ENCODE peak calls at places on chromosomes 6 and 20, in seven cellular contexts. A is adrenal gland, F is hepatocyte, S is left ventricle myocardium inferior, Q is GM23338, K is fibroblast of lung, Z is H9. W is an unnamed sample.

GRCh38 chr6:21325201-21325856 is 268.2 kb upstream of the SOX4 start:
- DNase-seq in S (no peak), K (no peak), F (no peak), A (no peak), Q (no peak), Z (no peak), W (no peak)

GRCh38 chr6:158060447-158061360 is 79.0 kb downstream of the SYNJ2 start:
- DNase-seq in F (peak; percentile 70), Z (no peak), S (peak; percentile 81), Q (peak; percentile 64), A (peak; percentile 97), K (peak; percentile 98), W (no peak)

GRCh38 chr6:21597706-21598273 is 4.2 kb downstream of the SOX4 start:
- DNase-seq in Z (no peak), S (no peak), K (no peak), Q (no peak), F (no peak), A (no peak), W (no peak)

GRCh38 chr20:8213270-8213669 is 81.2 kb downstream of the PLCB1 start:
- DNase-seq in Z (no peak), S (no peak), F (no peak), K (no peak), A (no peak), Q (no peak), W (no peak)

GRCh38 chr6:1553562-1554088 is 56.1 kb upstream of the FOXC1 start:
- DNase-seq in A (no peak), Q (no peak), Z (no peak), F (no peak), S (no peak), K (no peak), W (no peak)

GRCh38 chr6:84508981-84509380 is 255.4 kb downstream of the TBX18 start:
- DNase-seq in Q (no peak), F (no peak), K (peak; percentile 58), Z (no peak), A (no peak), S (no peak), W (no peak)

GRCh38 chr6:166104107-166104506 is 63.5 kb downstream of the TBXT start:
- DNase-seq in A (no peak), F (no peak), K (peak; percentile 39), Z (no peak), S (no peak), Q (no peak), W (peak; percentile 80)

GRCh38 chr6:43947860-43948259 is 177.8 kb downstream of the VEGFA start:
- DNase-seq in Z (peak; percentile 11), S (no peak), K (no peak), F (no peak), Q (no peak), A (no peak), W (no peak)

GRCh38 chr6:142331075-142331551 is 29.3 kb downstream of the ADGRG6 start:
- DNase-seq in Q (no peak), A (no peak), Z (no peak), S (no peak), F (no peak), K (peak; percentile 64), W (no peak)

GRCh38 chr20:44084891-44085290 is 102.1 kb downstream of the JPH2 start:
- DNase-seq in F (no peak), S (no peak), K (no peak), A (no peak), Z (no peak), Q (no peak), W (peak; percentile 85)

GRCh38 chr6:33860706-33861474 is 57.1 kb upstream of the MLN start:
- DNase-seq in K (no peak), Z (no peak), F (no peak), Q (no peak), A (no peak), S (no peak), W (no peak)

GRCh38 chr6:149129401-149130077 is 188.0 kb upstream of the TAB2 start:
- DNase-seq in Q (no peak), Z (no peak), A (peak; percentile 48), F (no peak), S (no peak), K (peak; percentile 75), W (no peak)

GRCh38 chr6:155444120-155444917 is 11.3 kb downstream of the NOX3 start:
- DNase-seq in Z (no peak), F (no peak), S (no peak), A (no peak), Q (no peak), K (peak; percentile 74), W (no peak)

GRCh38 chr6:154277578-154278128 is 79.0 kb downstream of the IPCEF1 start:
- DNase-seq in S (no peak), Q (no peak), Z (no peak), A (no peak), K (no peak), F (no peak), W (no peak)

GRCh38 chr20:57656252-57656820 is 36.1 kb upstream of the ZBP1 start:
- DNase-seq in Q (no peak), F (no peak), Z (peak; percentile 14), S (no peak), K (no peak), A (no peak), W (peak; percentile 53)

GRCh38 chr6:153043719-153044118 is 41.2 kb upstream of the MTRF1L start:
- DNase-seq in K (no peak), Q (peak; percentile 10), F (no peak), S (no peak), Z (no peak), A (no peak), W (no peak)

DNA sequence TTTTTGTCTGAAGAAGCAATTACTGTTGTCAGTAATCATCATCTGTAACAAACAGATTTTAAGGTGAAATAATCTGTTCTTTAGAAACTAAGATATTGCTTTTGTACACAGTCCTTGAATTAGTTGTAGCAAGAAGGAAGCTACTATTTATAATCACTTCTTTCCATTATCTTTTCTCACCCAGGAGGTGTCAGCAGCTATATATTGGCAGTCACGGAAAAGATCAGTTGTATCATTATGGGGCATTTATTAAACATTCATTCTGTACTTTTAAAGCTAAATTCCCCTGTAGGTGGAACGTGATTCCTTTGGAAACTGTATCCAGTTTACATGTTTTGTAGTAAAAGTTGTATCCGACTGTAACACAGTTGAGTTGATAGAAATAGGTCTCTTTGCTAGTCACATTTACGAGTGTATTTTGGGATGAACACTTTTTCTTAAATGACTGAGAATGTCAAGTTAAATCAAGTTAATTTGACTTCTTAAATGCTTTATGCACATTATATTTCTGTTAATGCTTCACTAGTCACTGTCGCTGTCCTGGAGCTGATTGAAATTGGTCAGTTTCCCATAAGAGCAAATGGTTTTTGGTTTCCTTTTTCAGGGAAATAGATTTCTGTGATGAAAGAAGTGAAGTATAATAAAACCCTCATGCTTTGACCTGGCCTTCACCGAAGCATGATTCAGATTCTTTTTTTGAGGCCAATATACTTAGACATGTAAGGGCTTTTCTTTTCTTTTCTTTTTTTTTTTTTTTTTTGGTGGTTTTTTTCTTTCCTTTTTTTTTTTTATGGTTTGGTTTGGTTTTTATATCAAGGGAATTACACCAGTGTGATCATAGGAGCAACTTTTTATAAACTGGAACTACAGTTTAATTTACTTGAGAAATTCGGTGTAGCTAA is 5.1 kb downstream of the QKI start:
- DNase-seq in K (peak; percentile 74), F (no peak), S (no peak), Z (no peak), A (no peak), Q (no peak), W (no peak)
- TF ChIP-seq CTCF in K (no peak), F (no peak), S (no peak), Z (no peak), A (no peak), Q (no peak), W (no peak)

GRCh38 chr6:169798764-169799473 is 47.5 kb downstream of the ERMARD start:
- DNase-seq in A (no peak), K (no peak), Q (no peak), F (no peak), S (no peak), Z (no peak), W (peak; percentile 70)
- H3K27ac ChIP-seq in A (no peak overlapping the region), K (no peak overlapping the region), Q (no peak overlapping the region), F (peak overlapping the region; percentile 93), S (no peak overlapping the region), Z (no peak overlapping the region), W (no peak overlapping the region)

GRCh38 chr20:50256577-50256976 is 65.9 kb downstream of the CEBPB start:
- DNase-seq in S (no peak), Q (no peak), K (no peak), A (no peak), F (no peak), Z (peak; percentile 53), W (no peak)
- H3K4me1 ChIP-seq in S (peaks cover 5% of the 10 kb centered on the region), Q (no peaks in the 10 kb centered on the region), K (peaks cover 19% of the 10 kb centered on the region), A (peaks cover 20% of the 10 kb centered on the region), F (no peaks in the 10 kb centered on the region), Z (no peaks in the 10 kb centered on the region), W (peaks cover 10% of the 10 kb centered on the region)

GRCh38 chr6:30612213-30612612 is 4.8 kb downstream of the PPP1R10 start:
- DNase-seq in Z (no peak), Q (no peak), A (no peak), S (no peak), K (peak; percentile 29), F (no peak), W (no peak)
- TF ChIP-seq CTCF in Z (peak; percentile 44), Q (peak; percentile 30), A (peak; percentile 24), S (peak; percentile 38), K (peak; percentile 29), F (peak; percentile 44), W (peak; percentile 18)

GRCh38 chr6:150371356-150371755 is 2.5 kb downstream of the IYD start:
- DNase-seq in K (no peak), S (no peak), F (no peak), Q (no peak), A (no peak), Z (no peak), W (peak; percentile 45)

GRCh38 chr6:150368762-150369161 is at the start of gene IYD:
- DNase-seq in Z (no peak), A (no peak), Q (no peak), F (peak; percentile 81), S (no peak), K (no peak), W (peak; percentile 81)

GRCh38 chr6:150370112-150370511 is 1.3 kb downstream of the IYD start:
- DNase-seq in Q (no peak), A (no peak), K (no peak), F (no peak), S (no peak), Z (no peak), W (peak; percentile 68)

GRCh38 chr6:150372051-150372450 is 3.2 kb downstream of the IYD start:
- DNase-seq in F (no peak), Q (no peak), Z (no peak), S (no peak), K (peak; percentile 53), A (no peak), W (no peak)

GRCh38 chr6:150369408-150369807 is 596 bp downstream of the IYD start:
- DNase-seq in F (no peak), S (no peak), A (no peak), Q (no peak), Z (no peak), K (no peak), W (peak; percentile 21)
- H3K27ac ChIP-seq in F (peak overlapping the region; percentile 92), S (no peak overlapping the region), A (no peak overlapping the region), Q (no peak overlapping the region), Z (no peak overlapping the region), K (no peak overlapping the region), W (no peak overlapping the region)

W was measured in esophagus muscularis mucosa.